ENCODE peak calls at places on chromosomes 3 and 15, in seven cellular contexts. V is sigmoid colon, T is uterus, X is adrenal gland, P is colonic mucosa, E is astrocyte, K is Peyer's patch. L is an unnamed sample.
A peak's percentile ranks its signal among the peaks of the same experiment; 100 is the strongest.

GRCh38 chr3:13617097-13617738 is 68.3 kb downstream of the FBLN2 start:
- DNase-seq in E (no peak), T (no peak), V (no peak), X (no peak), P (no peak), K (no peak), L (no peak)

GRCh38 chr15:26667222-26667988 is 105.5 kb downstream of the GABRB3 start:
- DNase-seq in E (no peak), K (no peak), T (no peak), V (no peak), X (no peak), P (no peak), L (peak; percentile 87)

GRCh38 chr3:71851878-71852277 is 66.9 kb upstream of the PROK2 start:
- DNase-seq in T (no peak), X (no peak), K (no peak), E (no peak), V (no peak), P (no peak), L (no peak)

GRCh38 chr3:184255291-184256039 is 5.9 kb downstream of the CAMK2N2 start:
- DNase-seq in X (no peak), P (no peak), E (no peak), V (no peak), T (no peak), K (no peak), L (peak; percentile 12)

GRCh38 chr3:12484983-12485327 is 675 bp downstream of the TSEN2 start:
- DNase-seq in E (no peak), V (no peak), K (no peak), P (no peak), T (no peak), X (no peak), L (no peak)

GRCh38 chr3:3065876-3066275 is 44.3 kb downstream of the IL5RA start:
- DNase-seq in X (no peak), E (peak; percentile 59), V (no peak), K (no peak), T (no peak), P (no peak), L (no peak)

GRCh38 chr3:138594150-138594934 is at the start of gene CEP70:
- DNase-seq in P (peak; percentile 96), T (peak; percentile 96), V (peak; percentile 98), K (peak; percentile 97), X (peak; percentile 96), E (peak; percentile 85), L (peak; percentile 97)

GRCh38 chr15:71386448-71387236 is 271.4 kb downstream of the THSD4 start:
- DNase-seq in P (no peak), T (no peak), V (no peak), K (no peak), E (peak; percentile 8), X (no peak), L (no peak)

GRCh38 chr3:46283851-46284450 is 41.7 kb downstream of the CCR3 start:
- DNase-seq in K (no peak), X (no peak), V (no peak), E (no peak), P (no peak), T (no peak), L (no peak)

GRCh38 chr15:91499774-91500383 is 353.6 kb upstream of the SLCO3A1 start:
- DNase-seq in T (no peak), K (no peak), X (no peak), E (no peak), P (no peak), V (no peak), L (no peak)

GRCh38 chr15:87764461-87765236 is 491.9 kb downstream of the NTRK3 start:
- DNase-seq in V (no peak), P (no peak), K (no peak), E (peak; percentile 88), X (no peak), T (no peak), L (no peak)

GRCh38 chr15:101277943-101278564 is 769 bp upstream of the SELENOS start:
- DNase-seq in V (no peak), X (peak; percentile 53), P (peak; percentile 34), K (no peak), T (no peak), E (no peak), L (no peak)
- H3K4me3 ChIP-seq in V (peak overlapping the region; percentile 86), X (peak overlapping the region; percentile 60), P (peak overlapping the region; percentile 97), K (peak overlapping the region; percentile 97), T (peak overlapping the region; percentile 62), E (peak overlapping the region; percentile 94), L (peak overlapping the region; percentile 87)

GRCh38 chr3:23219552-23219951 is 16.4 kb downstream of the UBE2E2 start:
- DNase-seq in X (no peak), K (no peak), E (no peak), P (no peak), T (no peak), V (no peak), L (no peak)
- H3K4me1 ChIP-seq in X (no peaks in the 10 kb centered on the region), K (peaks cover 4% of the 10 kb centered on the region), E (peaks cover 8% of the 10 kb centered on the region), P (no peaks in the 10 kb centered on the region), T (no peaks in the 10 kb centered on the region), V (peaks cover 30% of the 10 kb centered on the region), L (no peaks in the 10 kb centered on the region)

DNA sequence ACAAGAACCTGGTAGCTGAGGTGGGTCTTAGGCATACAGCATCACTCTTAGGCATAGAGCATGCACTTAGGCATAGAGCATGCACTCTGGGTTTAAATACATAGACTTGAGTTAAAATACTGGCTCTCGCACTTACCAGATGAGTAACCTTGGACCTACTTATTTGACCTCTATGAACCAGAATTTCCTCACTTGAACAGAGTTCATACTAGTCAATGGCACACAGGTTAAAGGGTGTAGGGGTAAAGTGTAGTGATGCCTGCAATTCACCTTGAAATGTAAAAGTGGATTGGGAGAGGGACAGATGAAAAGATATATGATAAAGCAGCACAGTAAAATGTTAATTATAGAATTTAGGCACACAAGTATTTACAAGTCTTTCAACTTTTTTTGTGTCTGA is 1.6 kb downstream of the RUVBL1 start:
- DNase-seq in P (no peak), V (no peak), K (no peak), E (no peak), X (no peak), T (no peak), L (no peak)
- H3K4me3 ChIP-seq in P (no peak overlapping the region), V (no peak overlapping the region), K (no peak overlapping the region), E (no peak overlapping the region), X (no peak overlapping the region), T (no peak overlapping the region), L (no peak overlapping the region)

GRCh38 chr15:58080398-58080797 is 14.9 kb upstream of the ALDH1A2 start:
- DNase-seq in T (no peak), E (no peak), K (no peak), X (no peak), P (no peak), V (no peak), L (no peak)

GRCh38 chr15:58081446-58081845 is 15.9 kb upstream of the ALDH1A2 start:
- DNase-seq in E (no peak), X (no peak), K (no peak), T (no peak), V (no peak), P (no peak), L (no peak)

GRCh38 chr15:58081891-58082290 is 16.4 kb upstream of the ALDH1A2 start:
- DNase-seq in T (no peak), V (no peak), E (no peak), P (no peak), K (no peak), X (no peak), L (no peak)

GRCh38 chr15:58086479-58086878 is 21.0 kb upstream of the ALDH1A2 start:
- DNase-seq in T (no peak), X (no peak), V (no peak), K (no peak), P (no peak), E (no peak), L (no peak)

DNA sequence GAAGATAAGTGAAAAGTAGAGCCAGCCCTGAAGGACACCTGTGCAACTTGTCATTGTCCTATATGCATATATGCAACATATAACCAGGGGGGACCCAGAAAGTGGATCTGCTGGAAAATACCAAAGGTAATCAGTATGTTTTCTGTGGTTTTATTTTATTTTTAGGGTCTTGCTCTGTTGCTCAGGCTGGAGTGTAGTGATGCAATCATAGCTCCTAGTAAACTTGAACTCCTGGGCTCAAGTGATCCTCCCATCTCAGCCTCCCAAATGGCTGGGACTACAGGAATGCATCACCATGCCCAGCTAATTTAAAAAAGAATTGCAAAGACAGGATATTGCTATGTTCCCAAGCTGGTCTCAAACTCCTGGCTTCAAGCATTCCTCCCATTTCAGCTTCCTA is 18.0 kb upstream of the ALDH1A2 start:
- DNase-seq in K (no peak), V (no peak), E (no peak), X (no peak), T (no peak), P (no peak), L (no peak)
- H3K4me1 ChIP-seq in K (no peaks in the 10 kb centered on the region), V (no peaks in the 10 kb centered on the region), E (no peaks in the 10 kb centered on the region), X (no peaks in the 10 kb centered on the region), T (no peaks in the 10 kb centered on the region), P (no peaks in the 10 kb centered on the region), L (no peaks in the 10 kb centered on the region)